ENCODE peak calls at places on chromosomes 12 and 14, in four cellular contexts. H is Panc1, D is left ventricle myocardium inferior, G is tibial artery. Z is an unnamed sample.

GRCh38 chr12:7479784-7480183 is 23.8 kb downstream of the CD163 start:
- DNase-seq in H (no peak), D (no peak), G (no peak), Z (no peak)

GRCh38 chr12:40907115-40907521 is 214.9 kb downstream of the CNTN1 start:
- DNase-seq in H (no peak), D (no peak), G (no peak), Z (no peak)

GRCh38 chr14:91246051-91246852 is 1.7 kb upstream of the GPR68 start:
- DNase-seq in H (no peak), D (no peak), G (no peak), Z (no peak)

GRCh38 chr12:96907681-96908163 is 665 bp downstream of the NEDD1 start:
- DNase-seq in H (no peak), D (no peak), G (no peak), Z (no peak)

GRCh38 chr14:106879241-106879640 is 1352.9 kb downstream of the TMEM121 start:
- DNase-seq in H (no peak), D (no peak), G (no peak), Z (peak; percentile 53)

GRCh38 chr12:130483616-130484180 is 146.0 kb downstream of the PIWIL1 start:
- DNase-seq in H (no peak), D (no peak), G (no peak), Z (no peak)

GRCh38 chr14:76977793-76978730 is 50.4 kb downstream of the IRF2BPL start:
- DNase-seq in H (no peak), D (peak; percentile 57), G (peak; percentile 60), Z (peak; percentile 91)

GRCh38 chr14:89444536-89445125 is 27.6 kb upstream of the FOXN3 start:
- DNase-seq in H (no peak), D (no peak), G (no peak), Z (no peak)

GRCh38 chr12:110582286-110583136 is 607 bp downstream of the PPTC7 start:
- DNase-seq in H (no peak), D (peak; percentile 62), G (peak; percentile 67), Z (peak; percentile 81)

GRCh38 chr12:39037115-39037514 is 131.7 kb upstream of the CPNE8 start:
- DNase-seq in H (no peak), D (no peak), G (no peak), Z (no peak)

GRCh38 chr12:121918679-121919038 is 267 bp downstream of the CFAP251 start:
- DNase-seq in H (no peak), D (no peak), G (no peak), Z (no peak)

GRCh38 chr14:88804477-88804876 is 11.7 kb upstream of the EML5 start:
- DNase-seq in H (no peak), D (no peak), G (no peak), Z (no peak)

GRCh38 chr14:99252940-99253868 is 18.8 kb downstream of the BCL11B start:
- DNase-seq in H (no peak), D (no peak), G (no peak), Z (no peak)

GRCh38 chr12:14850929-14851663 is 7.8 kb upstream of the ART4 start:
- DNase-seq in H (no peak), D (no peak), G (no peak), Z (no peak)

GRCh38 chr12:3442397-3442796 is 48.6 kb upstream of the PRMT8 start:
- DNase-seq in H (no peak), D (no peak), G (no peak), Z (no peak)

GRCh38 chr12:31702047-31702446 is 26.8 kb downstream of the AMN1 start:
- DNase-seq in H (no peak), D (no peak), G (no peak), Z (no peak)

GRCh38 chr12:124418791-124419190 is 123.9 kb downstream of the RFLNA start:
- DNase-seq in H (no peak), D (no peak), G (no peak), Z (no peak)

GRCh38 chr12:56884421-56884820 is 49.8 kb downstream of the SDR9C7 start:
- DNase-seq in H (no peak), D (no peak), G (no peak), Z (no peak)

DNA sequence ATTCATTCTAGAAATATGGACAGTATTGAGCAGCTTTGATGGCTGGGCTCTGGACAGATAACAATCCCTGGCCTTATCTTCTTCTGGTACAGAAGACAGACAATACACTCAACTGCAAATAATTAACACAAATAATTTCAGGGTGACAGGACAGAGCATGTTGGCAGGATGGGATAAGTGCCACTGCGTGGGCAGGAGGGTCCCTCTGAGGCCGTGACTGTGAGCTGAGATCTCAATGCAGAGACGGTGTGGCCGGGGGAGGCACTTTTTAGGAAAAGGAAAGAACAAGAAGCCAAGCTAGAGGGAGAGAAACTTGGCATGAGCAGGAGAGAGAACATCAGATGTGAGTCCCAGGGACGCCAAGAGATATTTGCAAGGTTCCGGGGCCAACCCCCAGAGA is 8.1 kb downstream of the SYNE3 start:
- DNase-seq in H (no peak), D (no peak), G (no peak), Z (no peak)
- H3K9me3 ChIP-seq in H (no peaks in the 10 kb centered on the region), D (no peaks in the 10 kb centered on the region), G (no peaks in the 10 kb centered on the region), Z (no peaks in the 10 kb centered on the region)

DNA sequence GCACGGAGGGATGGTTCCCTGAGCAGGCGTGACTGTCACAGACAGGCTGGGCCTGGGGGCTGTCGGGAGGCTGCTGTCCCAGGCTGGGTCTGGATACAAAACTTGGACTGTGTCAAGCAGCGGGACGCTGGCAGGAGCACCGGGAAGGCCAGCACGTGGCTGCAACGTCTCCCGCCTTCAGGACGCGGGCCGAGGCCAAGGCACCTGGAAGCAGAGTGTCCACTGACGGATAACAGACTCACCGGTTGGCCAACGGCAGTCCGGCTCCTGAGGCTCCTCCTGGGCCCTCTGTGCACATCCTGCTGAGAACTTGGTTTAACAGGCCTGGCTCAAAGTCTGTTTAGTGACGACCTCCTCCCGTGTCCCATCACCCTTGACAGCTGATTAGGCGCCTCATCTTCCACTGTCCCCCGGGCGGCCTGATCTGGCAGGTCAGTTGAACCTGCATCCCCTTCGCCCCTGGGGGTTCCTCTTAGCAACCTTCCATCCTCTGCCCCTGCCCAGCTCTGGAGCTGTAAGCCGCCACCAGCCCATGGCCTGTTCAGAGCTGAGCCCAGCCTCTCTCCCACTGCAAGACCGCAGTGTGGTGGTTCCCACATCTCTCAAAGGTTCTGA is 2.5 kb downstream of the XRCC3 start:
- DNase-seq in H (no peak), D (peak; percentile 21), G (no peak), Z (no peak)
- H3K4me1 ChIP-seq in H (peaks cover 12% of the 10 kb centered on the region), D (peaks cover 82% of the 10 kb centered on the region), G (peaks cover 55% of the 10 kb centered on the region), Z (no peaks in the 10 kb centered on the region)

GRCh38 chr12:61272441-61272840 is 987.8 kb upstream of the USP15 start:
- DNase-seq in H (no peak), D (no peak), G (no peak), Z (no peak)
- H3K9me3 ChIP-seq in H (no peaks in the 10 kb centered on the region), D (peaks cover 6% of the 10 kb centered on the region), G (no peaks in the 10 kb centered on the region), Z (no peaks in the 10 kb centered on the region)

DNA sequence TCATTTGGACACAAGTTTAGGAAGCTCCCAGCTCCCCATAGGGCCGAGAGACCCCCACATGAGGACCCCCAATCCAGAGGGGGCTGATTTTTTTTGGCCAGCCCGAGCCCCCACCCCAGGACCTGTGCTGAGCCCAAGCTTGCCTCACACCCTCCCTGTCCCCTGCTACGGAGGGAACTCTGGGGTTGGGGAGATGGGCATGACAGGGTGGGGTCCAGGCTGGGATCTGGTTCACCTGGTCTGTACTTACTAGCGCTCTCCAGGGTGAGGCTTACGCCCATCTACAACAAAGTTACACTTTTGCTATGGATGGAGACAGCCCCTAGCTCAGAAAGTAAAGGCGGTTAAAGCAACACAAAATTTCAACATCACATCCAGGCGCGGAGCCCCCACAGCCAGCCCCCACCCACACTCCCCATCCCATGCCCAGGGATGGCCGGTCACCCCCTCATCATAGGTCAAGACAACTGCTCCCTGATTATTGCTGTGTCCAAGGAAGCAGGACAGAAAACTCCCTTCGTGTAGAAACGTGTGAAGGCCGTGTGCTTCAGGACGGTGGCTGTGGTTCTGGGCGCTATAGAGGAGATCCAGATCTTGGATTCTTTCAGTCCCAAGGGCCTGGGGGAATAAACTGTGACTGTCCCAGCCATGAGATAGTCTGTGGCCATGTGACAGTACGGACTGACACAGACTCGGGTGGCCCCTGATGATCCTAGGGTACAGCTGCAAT is 10.7 kb downstream of the SLC25A29 start:
- DNase-seq in H (no peak), D (no peak), G (no peak), Z (peak; percentile 24)
- H3K4me1 ChIP-seq in H (peaks cover 2% of the 10 kb centered on the region), D (peaks cover 50% of the 10 kb centered on the region), G (peaks cover 13% of the 10 kb centered on the region), Z (no peaks in the 10 kb centered on the region)

GRCh38 chr14:29802211-29802610 is 125.4 kb downstream of the PRKD1 start:
- DNase-seq in H (no peak), D (no peak), G (no peak), Z (no peak)
- H3K9me3 ChIP-seq in H (no peaks in the 10 kb centered on the region), D (no peaks in the 10 kb centered on the region), G (no peaks in the 10 kb centered on the region), Z (no peaks in the 10 kb centered on the region)

GRCh38 chr12:27290501-27291168 is 42.0 kb upstream of the BMAL2 start:
- DNase-seq in H (no peak), D (no peak), G (no peak), Z (no peak)
- H3K4me1 ChIP-seq in H (no peaks in the 10 kb centered on the region), D (peaks cover 87% of the 10 kb centered on the region), G (peaks cover 89% of the 10 kb centered on the region), Z (peaks cover 26% of the 10 kb centered on the region)

DNA sequence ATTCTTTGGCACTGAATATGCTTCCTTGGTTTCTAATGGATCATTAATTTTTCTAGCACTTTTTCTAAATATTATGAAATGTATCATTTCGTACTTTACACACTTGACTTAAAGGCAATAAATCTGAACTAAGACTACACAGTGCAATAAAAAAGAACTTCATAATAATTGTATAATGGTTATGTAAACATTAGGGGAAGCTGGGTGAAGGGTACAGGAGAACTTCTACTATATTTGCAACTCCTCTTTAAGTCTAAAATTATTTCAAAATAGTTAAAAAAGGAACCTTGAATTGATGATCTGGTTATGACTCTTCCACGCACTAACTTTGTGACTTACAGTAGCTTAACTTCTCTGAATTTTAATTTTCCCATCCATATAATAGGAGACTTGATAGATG is 5.1 kb upstream of the NOVA1 start:
- DNase-seq in H (no peak), D (no peak), G (no peak), Z (no peak)
- H3K9me3 ChIP-seq in H (no peaks in the 10 kb centered on the region), D (no peaks in the 10 kb centered on the region), G (no peaks in the 10 kb centered on the region), Z (no peaks in the 10 kb centered on the region)

DNA sequence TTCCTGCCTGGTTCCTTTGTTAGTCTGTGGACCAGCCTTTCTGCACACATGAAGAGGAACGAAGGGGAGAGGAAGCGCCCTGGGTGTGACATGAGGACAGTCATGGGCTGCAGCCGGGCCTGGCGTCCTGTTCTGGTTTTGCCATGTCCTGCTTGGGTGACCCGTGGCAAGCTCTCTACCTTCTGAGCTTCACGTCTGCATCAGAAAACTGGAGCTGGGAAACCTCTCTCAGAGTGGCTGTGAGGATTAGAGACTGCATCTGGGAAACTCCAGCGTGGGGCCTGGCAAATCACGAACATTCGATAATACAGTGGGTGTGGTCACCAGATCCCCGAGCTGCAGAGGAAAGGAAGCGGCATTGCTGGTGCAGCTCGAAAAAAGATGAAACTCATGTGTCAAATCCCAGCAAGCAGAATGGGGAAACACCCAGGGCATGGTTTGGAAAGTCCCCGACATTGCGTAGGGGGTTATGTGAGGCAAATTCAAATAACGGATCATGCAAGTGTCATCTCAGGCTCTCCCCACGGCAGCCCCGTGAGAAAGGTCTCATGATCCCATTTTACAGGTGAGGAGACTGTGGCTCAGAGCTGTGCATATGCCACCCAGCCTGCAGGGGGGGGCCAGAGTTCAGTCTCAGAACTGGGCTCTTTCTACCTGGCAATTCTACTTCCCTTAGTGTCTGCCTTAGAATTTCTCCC is 98.2 kb upstream of the VRK1 start:
- DNase-seq in H (no peak), D (no peak), G (no peak), Z (no peak)
- H3K4me1 ChIP-seq in H (no peaks in the 10 kb centered on the region), D (no peaks in the 10 kb centered on the region), G (no peaks in the 10 kb centered on the region), Z (no peaks in the 10 kb centered on the region)

GRCh38 chr14:19947413-19948090 is 16.8 kb downstream of the OR4K1 start:
- DNase-seq in H (no peak), D (no peak), G (no peak), Z (no peak)
- H3K9me3 ChIP-seq in H (no peaks in the 10 kb centered on the region), D (no peaks in the 10 kb centered on the region), G (no peaks in the 10 kb centered on the region), Z (no peaks in the 10 kb centered on the region)

Z was measured in aorta.